ENCODE peak calls at places on chromosomes 2 and 18, in ten cellular contexts. One of them, this sample, is unnamed.

GRCh38 chr2:195543902-195544894 is 112.8 kb upstream of the SLC39A10 start:
- DNase-seq in left colon: no peak
- DNase-seq in Daoy: peak; percentile 50
- DNase-seq in activated CD8-positive, alpha-beta memory T cell treated with anti-CD3 and anti-CD28 coated beads, Interleukin-2, amount 50 U/mL, for 48 hours: no peak
- DNase-seq in KG1: no peak
- DNase-seq in NCI-H1694: no peak
- DNase-seq in left ventricle myocardium superior: no peak
- DNase-seq in stimulated activated naive CD8-positive, alpha-beta T cell treated with anti-CD3 and anti-CD28 coated beads, Interleukin-15, amount 100 ng/mL, for 72 hours: no peak
- DNase-seq in activated T-cell treated with anti-CD3 and anti-CD28 coated beads for 48 hours: no peak
- DNase-seq in stimulated activated CD4-positive, alpha-beta T cell treated with anti-CD3 and anti-CD28 coated beads, Interleukin-2, amount 100 ng/mL, for 4 hours: no peak
- DNase-seq in this sample: no peak

GRCh38 chr2:30334738-30335426 is 103.5 kb downstream of the LBH start:
- DNase-seq in left colon: no peak
- DNase-seq in NCI-H1694: no peak
- DNase-seq in activated T-cell treated with anti-CD3 and anti-CD28 coated beads for 48 hours: no peak
- DNase-seq in KG1: no peak
- DNase-seq in left ventricle myocardium superior: no peak
- DNase-seq in Daoy: no peak
- DNase-seq in stimulated activated naive CD8-positive, alpha-beta T cell treated with anti-CD3 and anti-CD28 coated beads, Interleukin-15, amount 100 ng/mL, for 72 hours: no peak
- DNase-seq in activated CD8-positive, alpha-beta memory T cell treated with anti-CD3 and anti-CD28 coated beads, Interleukin-2, amount 50 U/mL, for 48 hours: no peak
- DNase-seq in stimulated activated CD4-positive, alpha-beta T cell treated with anti-CD3 and anti-CD28 coated beads, Interleukin-2, amount 100 ng/mL, for 4 hours: no peak
- DNase-seq in this sample: no peak

GRCh38 chr2:79621252-79621651 is 108.4 kb downstream of the CTNNA2 start:
- DNase-seq in NCI-H1694: no peak
- DNase-seq in activated T-cell treated with anti-CD3 and anti-CD28 coated beads for 48 hours: no peak
- DNase-seq in KG1: no peak
- DNase-seq in Daoy: no peak
- DNase-seq in stimulated activated CD4-positive, alpha-beta T cell treated with anti-CD3 and anti-CD28 coated beads, Interleukin-2, amount 100 ng/mL, for 4 hours: no peak
- DNase-seq in left colon: no peak
- DNase-seq in stimulated activated naive CD8-positive, alpha-beta T cell treated with anti-CD3 and anti-CD28 coated beads, Interleukin-15, amount 100 ng/mL, for 72 hours: no peak
- DNase-seq in left ventricle myocardium superior: no peak
- DNase-seq in activated CD8-positive, alpha-beta memory T cell treated with anti-CD3 and anti-CD28 coated beads, Interleukin-2, amount 50 U/mL, for 48 hours: no peak
- DNase-seq in this sample: no peak

GRCh38 chr18:67788315-67788714 is 271.8 kb upstream of the DSEL start:
- DNase-seq in Daoy: no peak
- DNase-seq in NCI-H1694: no peak
- DNase-seq in left ventricle myocardium superior: no peak
- DNase-seq in stimulated activated naive CD8-positive, alpha-beta T cell treated with anti-CD3 and anti-CD28 coated beads, Interleukin-15, amount 100 ng/mL, for 72 hours: no peak
- DNase-seq in stimulated activated CD4-positive, alpha-beta T cell treated with anti-CD3 and anti-CD28 coated beads, Interleukin-2, amount 100 ng/mL, for 4 hours: no peak
- DNase-seq in KG1: no peak
- DNase-seq in left colon: no peak
- DNase-seq in activated CD8-positive, alpha-beta memory T cell treated with anti-CD3 and anti-CD28 coated beads, Interleukin-2, amount 50 U/mL, for 48 hours: no peak
- DNase-seq in activated T-cell treated with anti-CD3 and anti-CD28 coated beads for 48 hours: no peak
- DNase-seq in this sample: no peak

GRCh38 chr2:24816404-24816803 is 23.2 kb downstream of the CENPO start:
- DNase-seq in activated T-cell treated with anti-CD3 and anti-CD28 coated beads for 48 hours: no peak
- DNase-seq in left ventricle myocardium superior: no peak
- DNase-seq in activated CD8-positive, alpha-beta memory T cell treated with anti-CD3 and anti-CD28 coated beads, Interleukin-2, amount 50 U/mL, for 48 hours: peak; percentile 28
- DNase-seq in Daoy: no peak
- DNase-seq in left colon: no peak
- DNase-seq in KG1: no peak
- DNase-seq in stimulated activated CD4-positive, alpha-beta T cell treated with anti-CD3 and anti-CD28 coated beads, Interleukin-2, amount 100 ng/mL, for 4 hours: no peak
- DNase-seq in stimulated activated naive CD8-positive, alpha-beta T cell treated with anti-CD3 and anti-CD28 coated beads, Interleukin-15, amount 100 ng/mL, for 72 hours: no peak
- DNase-seq in NCI-H1694: no peak
- DNase-seq in this sample: no peak

GRCh38 chr18:22167091-22167470 is 2.3 kb upstream of the GATA6 start:
- DNase-seq in stimulated activated CD4-positive, alpha-beta T cell treated with anti-CD3 and anti-CD28 coated beads, Interleukin-2, amount 100 ng/mL, for 4 hours: no peak
- DNase-seq in left ventricle myocardium superior: peak; percentile 67
- DNase-seq in left colon: no peak
- DNase-seq in activated T-cell treated with anti-CD3 and anti-CD28 coated beads for 48 hours: no peak
- DNase-seq in KG1: no peak
- DNase-seq in activated CD8-positive, alpha-beta memory T cell treated with anti-CD3 and anti-CD28 coated beads, Interleukin-2, amount 50 U/mL, for 48 hours: no peak
- DNase-seq in Daoy: no peak
- DNase-seq in NCI-H1694: no peak
- DNase-seq in stimulated activated naive CD8-positive, alpha-beta T cell treated with anti-CD3 and anti-CD28 coated beads, Interleukin-15, amount 100 ng/mL, for 72 hours: no peak
- DNase-seq in this sample: no peak

GRCh38 chr2:216391401-216391800 is 19.1 kb upstream of the MARCHF4 start:
- DNase-seq in stimulated activated CD4-positive, alpha-beta T cell treated with anti-CD3 and anti-CD28 coated beads, Interleukin-2, amount 100 ng/mL, for 4 hours: no peak
- DNase-seq in NCI-H1694: no peak
- DNase-seq in activated T-cell treated with anti-CD3 and anti-CD28 coated beads for 48 hours: no peak
- DNase-seq in left ventricle myocardium superior: no peak
- DNase-seq in activated CD8-positive, alpha-beta memory T cell treated with anti-CD3 and anti-CD28 coated beads, Interleukin-2, amount 50 U/mL, for 48 hours: no peak
- DNase-seq in KG1: no peak
- DNase-seq in stimulated activated naive CD8-positive, alpha-beta T cell treated with anti-CD3 and anti-CD28 coated beads, Interleukin-15, amount 100 ng/mL, for 72 hours: no peak
- DNase-seq in Daoy: peak; percentile 75
- DNase-seq in left colon: no peak
- DNase-seq in this sample: no peak

GRCh38 chr2:193156480-193156879 is 961.7 kb upstream of the TMEFF2 start:
- DNase-seq in NCI-H1694: no peak
- DNase-seq in activated CD8-positive, alpha-beta memory T cell treated with anti-CD3 and anti-CD28 coated beads, Interleukin-2, amount 50 U/mL, for 48 hours: no peak
- DNase-seq in KG1: no peak
- DNase-seq in left ventricle myocardium superior: no peak
- DNase-seq in stimulated activated CD4-positive, alpha-beta T cell treated with anti-CD3 and anti-CD28 coated beads, Interleukin-2, amount 100 ng/mL, for 4 hours: no peak
- DNase-seq in stimulated activated naive CD8-positive, alpha-beta T cell treated with anti-CD3 and anti-CD28 coated beads, Interleukin-15, amount 100 ng/mL, for 72 hours: no peak
- DNase-seq in activated T-cell treated with anti-CD3 and anti-CD28 coated beads for 48 hours: no peak
- DNase-seq in left colon: no peak
- DNase-seq in Daoy: no peak
- DNase-seq in this sample: no peak

GRCh38 chr2:77418537-77418936 is 103.6 kb downstream of the LRRTM4 start:
- DNase-seq in KG1: no peak
- DNase-seq in Daoy: no peak
- DNase-seq in stimulated activated CD4-positive, alpha-beta T cell treated with anti-CD3 and anti-CD28 coated beads, Interleukin-2, amount 100 ng/mL, for 4 hours: no peak
- DNase-seq in NCI-H1694: no peak
- DNase-seq in activated T-cell treated with anti-CD3 and anti-CD28 coated beads for 48 hours: no peak
- DNase-seq in left colon: no peak
- DNase-seq in activated CD8-positive, alpha-beta memory T cell treated with anti-CD3 and anti-CD28 coated beads, Interleukin-2, amount 50 U/mL, for 48 hours: no peak
- DNase-seq in stimulated activated naive CD8-positive, alpha-beta T cell treated with anti-CD3 and anti-CD28 coated beads, Interleukin-15, amount 100 ng/mL, for 72 hours: no peak
- DNase-seq in left ventricle myocardium superior: no peak
- DNase-seq in this sample: no peak

GRCh38 chr2:207133493-207133861 is 32.3 kb downstream of the KLF7 start:
- DNase-seq in stimulated activated CD4-positive, alpha-beta T cell treated with anti-CD3 and anti-CD28 coated beads, Interleukin-2, amount 100 ng/mL, for 4 hours: no peak
- DNase-seq in activated T-cell treated with anti-CD3 and anti-CD28 coated beads for 48 hours: no peak
- DNase-seq in stimulated activated naive CD8-positive, alpha-beta T cell treated with anti-CD3 and anti-CD28 coated beads, Interleukin-15, amount 100 ng/mL, for 72 hours: no peak
- DNase-seq in KG1: no peak
- DNase-seq in left colon: no peak
- DNase-seq in NCI-H1694: peak; percentile 43
- DNase-seq in Daoy: no peak
- DNase-seq in left ventricle myocardium superior: peak; percentile 38
- DNase-seq in activated CD8-positive, alpha-beta memory T cell treated with anti-CD3 and anti-CD28 coated beads, Interleukin-2, amount 50 U/mL, for 48 hours: no peak
- DNase-seq in this sample: no peak

This sample was measured in stimulated activated naive B cell treated with anti-CD40 and anti-IgM and Interleukin-4, amounts not matched to agents 10 μg/mL and 1 μg/mL and 100 μg/mL, for 72 hours.